ENCODE peak calls at places on chromosomes 2 and 18, in nine cellular contexts. One of them, this sample, is unnamed.

GRCh38 chr2:105127288-105127915 is 89.5 kb downstream of the MRPS9 start:
- DNase-seq in hippocampal formation: no peak
- DNase-seq in A549: no peak
- DNase-seq in H54: no peak
- DNase-seq in iris pigment epithelial cell: no peak
- DNase-seq in kidney: no peak
- DNase-seq in GM20000: no peak
- DNase-seq in H7: no peak
- DNase-seq in spleen: peak; percentile 62
- DNase-seq in this sample: no peak

GRCh38 chr2:9333591-9334171 is 89.6 kb downstream of the ITGB1BP1 start:
- DNase-seq in hippocampal formation: peak; percentile 46
- DNase-seq in A549: peak; percentile 70
- DNase-seq in H54: peak; percentile 72
- DNase-seq in iris pigment epithelial cell: peak; percentile 92
- DNase-seq in kidney: no peak
- DNase-seq in GM20000: no peak
- DNase-seq in H7: peak; percentile 69
- DNase-seq in spleen: no peak
- DNase-seq in this sample: peak; percentile 22

GRCh38 chr2:85678794-85679672 is 11.0 kb upstream of the SFTPB start:
- DNase-seq in hippocampal formation: peak; percentile 13
- DNase-seq in A549: peak; percentile 94
- DNase-seq in H54: peak; percentile 76
- DNase-seq in iris pigment epithelial cell: peak; percentile 52
- DNase-seq in kidney: peak; percentile 95
- DNase-seq in GM20000: peak; percentile 86
- DNase-seq in H7: peak; percentile 94
- DNase-seq in spleen: peak; percentile 96
- DNase-seq in this sample: peak; percentile 42

GRCh38 chr2:126317797-126318431 is 338.0 kb upstream of the GYPC start:
- DNase-seq in hippocampal formation: no peak
- DNase-seq in A549: no peak
- DNase-seq in H54: no peak
- DNase-seq in iris pigment epithelial cell: no peak
- DNase-seq in kidney: no peak
- DNase-seq in GM20000: no peak
- DNase-seq in H7: no peak
- DNase-seq in spleen: no peak
- DNase-seq in this sample: no peak

GRCh38 chr18:21900594-21901352 is 160.2 kb downstream of the MIB1 start:
- DNase-seq in hippocampal formation: no peak
- DNase-seq in A549: no peak
- DNase-seq in H54: no peak
- DNase-seq in iris pigment epithelial cell: no peak
- DNase-seq in kidney: no peak
- DNase-seq in GM20000: no peak
- DNase-seq in H7: no peak
- DNase-seq in spleen: no peak
- DNase-seq in this sample: no peak

GRCh38 chr18:21979759-21980158 is 189.6 kb upstream of the GATA6 start:
- DNase-seq in hippocampal formation: no peak
- DNase-seq in A549: no peak
- DNase-seq in H54: no peak
- DNase-seq in iris pigment epithelial cell: no peak
- DNase-seq in kidney: no peak
- DNase-seq in GM20000: no peak
- DNase-seq in H7: no peak
- DNase-seq in spleen: no peak
- DNase-seq in this sample: no peak

GRCh38 chr2:136025057-136025973 is 39.9 kb upstream of the DARS1 start:
- DNase-seq in hippocampal formation: peak; percentile 78
- DNase-seq in A549: no peak
- DNase-seq in H54: no peak
- DNase-seq in iris pigment epithelial cell: peak; percentile 68
- DNase-seq in kidney: peak; percentile 81
- DNase-seq in GM20000: peak; percentile 67
- DNase-seq in H7: peak; percentile 84
- DNase-seq in spleen: peak; percentile 93
- DNase-seq in this sample: peak; percentile 46

GRCh38 chr2:197911667-197912066 is 107.3 kb downstream of the PLCL1 start:
- DNase-seq in hippocampal formation: no peak
- DNase-seq in A549: no peak
- DNase-seq in H54: no peak
- DNase-seq in iris pigment epithelial cell: no peak
- DNase-seq in kidney: no peak
- DNase-seq in GM20000: no peak
- DNase-seq in H7: peak; percentile 11
- DNase-seq in spleen: no peak
- DNase-seq in this sample: no peak

GRCh38 chr2:120978359-120979050 is 242.8 kb downstream of the GLI2 start:
- DNase-seq in hippocampal formation: no peak
- DNase-seq in A549: peak; percentile 29
- DNase-seq in H54: no peak
- DNase-seq in iris pigment epithelial cell: peak; percentile 27
- DNase-seq in kidney: peak; percentile 56
- DNase-seq in GM20000: no peak
- DNase-seq in H7: no peak
- DNase-seq in spleen: peak; percentile 68
- DNase-seq in this sample: no peak

GRCh38 chr2:175097297-175097696 is 70.7 kb downstream of the ATF2 start:
- DNase-seq in hippocampal formation: no peak
- DNase-seq in A549: no peak
- DNase-seq in H54: no peak
- DNase-seq in iris pigment epithelial cell: peak; percentile 96
- DNase-seq in kidney: no peak
- DNase-seq in GM20000: no peak
- DNase-seq in H7: no peak
- DNase-seq in spleen: no peak
- DNase-seq in this sample: no peak